ENCODE peak calls at places on chromosomes 5 and 9, in four cellular contexts. U is neuronal stem cell, B is H9, C is H1. G is an unnamed sample.

GRCh38 chr9:110980261-110980660 is 58.0 kb downstream of the LPAR1 start:
- DNase-seq in U (no peak), B (no peak), C (no peak), G (peak; percentile 30)

GRCh38 chr5:100903036-100903887 is at the start of gene ST8SIA4:
- DNase-seq in U (peak; percentile 76), B (peak; percentile 93), C (peak; percentile 80), G (peak; percentile 75)

GRCh38 chr9:115000217-115000639 is 69.8 kb upstream of the TNFSF8 start:
- DNase-seq in U (no peak), B (no peak), C (no peak), G (no peak)

GRCh38 chr5:74026310-74026709 is 400.3 kb downstream of the ARHGEF28 start:
- DNase-seq in U (no peak), B (no peak), C (no peak), G (no peak)

GRCh38 chr5:65261499-65261898 is 220.2 kb downstream of the ADAMTS6 start:
- DNase-seq in U (no peak), B (no peak), C (no peak), G (no peak)

GRCh38 chr5:14628346-14628745 is 36.2 kb upstream of the OTULIN start:
- DNase-seq in U (peak; percentile 56), B (peak; percentile 41), C (peak; percentile 62), G (peak; percentile 63)

GRCh38 chr5:1292139-1292538 is 2.7 kb downstream of the TERT start:
- DNase-seq in U (no peak), B (peak; percentile 21), C (peak; percentile 41), G (no peak)

GRCh38 chr5:139676951-139677367 is 28.8 kb downstream of the CXXC5 start:
- DNase-seq in U (no peak), B (no peak), C (no peak), G (no peak)

GRCh38 chr5:72848474-72849428 is 32.3 kb downstream of the TNPO1 start:
- DNase-seq in U (peak; percentile 23), B (no peak), C (peak; percentile 54), G (peak; percentile 54)

GRCh38 chr9:121498150-121498486 is 1.5 kb downstream of the GGTA1 start:
- DNase-seq in U (peak; percentile 69), B (peak; percentile 75), C (no peak), G (peak; percentile 75)

GRCh38 chr9:18947772-18948391 is 85.1 kb downstream of the SAXO1 start:
- DNase-seq in U (no peak), B (no peak), C (no peak), G (peak; percentile 1)

GRCh38 chr9:100700689-100701318 is 122.9 kb downstream of the CAVIN4 start:
- DNase-seq in U (peak; percentile 20), B (peak; percentile 50), C (peak; percentile 61), G (no peak)

GRCh38 chr9:96045811-96046210 is 170.3 kb downstream of the ERCC6L2 start:
- DNase-seq in U (no peak), B (no peak), C (no peak), G (no peak)

GRCh38 chr9:126479515-126479914 is 134.2 kb upstream of the LMX1B start:
- DNase-seq in U (no peak), B (no peak), C (no peak), G (no peak)

GRCh38 chr5:99543841-99544240 is 615.0 kb upstream of the CHD1 start:
- DNase-seq in U (no peak), B (no peak), C (no peak), G (no peak)

GRCh38 chr5:142808778-142809606 is 38.8 kb downstream of the ARHGAP26 start:
- DNase-seq in U (no peak), B (no peak), C (no peak), G (no peak)

GRCh38 chr5:95884021-95884333 is 61.5 kb upstream of the GLRX start:
- DNase-seq in U (no peak), B (no peak), C (no peak), G (peak; percentile 74)

GRCh38 chr5:130280528-130281217 is 376.4 kb downstream of the CHSY3 start:
- DNase-seq in U (no peak), B (no peak), C (no peak), G (no peak)

GRCh38 chr9:134392900-134393299 is 66.6 kb downstream of the RXRA start:
- DNase-seq in U (no peak), B (no peak), C (no peak), G (no peak)

GRCh38 chr5:150026682-150027172 is 26.2 kb downstream of the HMGXB3 start:
- DNase-seq in U (no peak), B (no peak), C (no peak), G (no peak)

GRCh38 chr9:74172874-74173273 is 324.3 kb upstream of the RORB start:
- DNase-seq in U (no peak), B (no peak), C (no peak), G (no peak)

GRCh38 chr5:180366303-180366702 is 13.2 kb upstream of the GFPT2 start:
- DNase-seq in U (no peak), B (no peak), C (no peak), G (no peak)

GRCh38 chr9:109035684-109036423 is 22.6 kb upstream of the CTNNAL1 start:
- DNase-seq in U (no peak), B (no peak), C (no peak), G (peak; percentile 81)

GRCh38 chr5:14582797-14583137 is 1.2 kb downstream of the OTULINL start:
- DNase-seq in U (no peak), B (no peak), C (no peak), G (no peak)

GRCh38 chr5:43642428-43642827 is 39.4 kb downstream of the NNT start:
- DNase-seq in U (no peak), B (no peak), C (no peak), G (no peak)

GRCh38 chr5:154818459-154819116 is 31.8 kb downstream of the FAXDC2 start:
- DNase-seq in U (no peak), B (no peak), C (no peak), G (no peak)

GRCh38 chr9:84054341-84055010 is 73.9 kb downstream of the RMI1 start:
- DNase-seq in U (no peak), B (no peak), C (no peak), G (no peak)

GRCh38 chr9:104941597-104941996 is 13.6 kb upstream of the ABCA1 start:
- DNase-seq in U (no peak), B (no peak), C (no peak), G (no peak)
- H2BK15ac ChIP-seq in U (no peak overlapping the region), B (no peak overlapping the region), C (no peak overlapping the region), G (no peak overlapping the region)

GRCh38 chr9:132985063-132985350 is 6.5 kb downstream of the GFI1B start:
- DNase-seq in U (no peak), B (no peak), C (no peak), G (no peak)
- H3K27me3 ChIP-seq in U (peaks cover 4% of the 10 kb centered on the region), B (no peaks in the 10 kb centered on the region), C (peaks cover 5% of the 10 kb centered on the region), G (peaks cover 69% of the 10 kb centered on the region)

DNA sequence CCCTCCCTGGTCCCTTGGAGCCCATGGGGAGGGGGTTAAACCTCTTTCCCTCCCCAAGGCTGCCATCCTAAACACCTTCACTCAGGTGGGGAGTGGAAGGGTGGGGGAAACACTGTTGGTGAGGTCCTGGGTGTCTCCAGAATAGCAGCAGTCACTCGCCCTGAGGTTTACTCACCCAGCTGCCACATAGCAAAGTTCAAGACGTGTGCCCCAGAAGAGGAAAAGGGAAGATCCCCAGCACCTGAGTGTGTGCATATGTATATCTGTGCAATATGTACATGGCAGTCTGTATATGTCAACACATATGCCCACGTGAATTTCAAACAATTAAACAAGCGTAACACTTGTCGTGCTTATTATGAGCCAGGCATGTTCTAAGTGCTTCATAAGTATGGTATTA is 31.3 kb upstream of the SMU1 start:
- DNase-seq in U (no peak), B (no peak), C (no peak), G (no peak)
- H2BK12ac ChIP-seq in U (no peak overlapping the region), B (no peak overlapping the region), C (no peak overlapping the region), G (no peak overlapping the region)

GRCh38 chr5:17252543-17252942 is 35.1 kb downstream of the BASP1 start:
- DNase-seq in U (no peak), B (no peak), C (no peak), G (no peak)
- H2BK15ac ChIP-seq in U (no peak overlapping the region), B (no peak overlapping the region), C (no peak overlapping the region), G (no peak overlapping the region)

DNA sequence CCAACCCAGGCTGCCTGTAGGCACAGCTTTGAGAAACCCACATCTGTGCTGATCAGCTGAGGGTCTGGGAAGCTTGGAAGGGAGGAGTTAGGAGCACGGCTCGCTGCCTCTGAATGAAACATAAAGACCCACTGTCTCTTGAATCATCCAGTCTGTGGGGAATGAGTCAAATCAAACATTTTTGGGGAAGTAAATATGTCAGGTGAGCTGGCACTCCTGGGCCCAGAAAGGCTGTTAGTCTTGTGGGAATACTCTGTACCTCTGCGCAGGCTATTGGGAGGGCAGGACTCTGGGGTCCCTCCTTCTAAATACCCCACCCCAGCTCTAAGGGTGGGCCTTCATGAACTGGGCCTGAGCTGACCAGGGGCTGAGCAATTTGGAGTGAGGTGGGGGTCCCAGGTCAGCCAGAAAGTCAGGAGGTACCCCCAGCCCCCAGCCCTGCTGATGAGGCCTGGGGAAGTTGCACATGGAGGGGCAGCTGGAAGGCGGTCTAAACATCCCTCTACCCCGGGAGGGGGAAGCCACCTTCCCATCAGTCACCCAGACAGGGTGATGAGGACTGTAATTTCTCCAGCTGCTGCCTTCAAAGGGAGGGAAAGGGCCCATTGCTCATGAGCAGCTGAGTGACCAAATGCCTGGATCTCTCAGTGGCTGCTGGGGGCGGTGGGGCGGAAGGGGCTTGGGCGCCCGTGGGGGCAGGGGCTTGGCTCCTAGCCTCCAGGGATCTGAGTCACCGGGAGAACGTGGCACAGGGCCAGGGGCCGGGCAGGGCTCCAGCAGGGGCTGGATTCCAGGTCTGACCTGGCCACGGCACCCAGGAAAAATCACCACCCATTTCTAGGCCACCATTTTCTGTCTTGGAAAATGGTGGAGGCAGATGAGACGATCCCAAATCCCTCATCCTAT is 10.8 kb downstream of the FIBCD1 start:
- DNase-seq in U (no peak), B (no peak), C (no peak), G (no peak)
- H3K27me3 ChIP-seq in U (no peaks in the 10 kb centered on the region), B (no peaks in the 10 kb centered on the region), C (no peaks in the 10 kb centered on the region), G (peaks cover under 1% of the 10 kb centered on the region)

GRCh38 chr9:137423810-137424291 is 658 bp downstream of the NOXA1 start:
- DNase-seq in U (no peak), B (no peak), C (no peak), G (no peak)
- H2BK12ac ChIP-seq in U (peak overlapping the region; percentile 94), B (no peak overlapping the region), C (no peak overlapping the region), G (peak overlapping the region; percentile 13)

GRCh38 chr9:127918201-127919107 is 1.6 kb upstream of the ST6GALNAC4 start:
- DNase-seq in U (no peak), B (peak; percentile 71), C (no peak), G (peak; percentile 43)
- H2BK15ac ChIP-seq in U (peak overlapping the region; percentile 75), B (no peak overlapping the region), C (no peak overlapping the region), G (peak overlapping the region; percentile 71)